ENCODE peak calls at places on chromosomes 3 and 15, in seven cellular contexts. S is MM.1S, O is fibroblast of lung, J is B cell, G is mesothelial cell of epicardium, P is astrocyte of the spinal cord, A is HFFc6. H is an unnamed sample.

GRCh38 chr3:94063497-94064119 is 747 bp downstream of the NSUN3 start:
- DNase-seq in S (peak), O (no peak), J (no peak), G (no peak), P (no peak), A (no peak), H (no peak)

GRCh38 chr3:24299236-24299635 is 195.4 kb downstream of the THRB start:
- DNase-seq in S (no peak), O (peak), J (no peak), G (no peak), P (peak), A (no peak), H (no peak)

GRCh38 chr3:132723024-132723462 is 834 bp upstream of the NPHP3 start:
- DNase-seq in S (peak), O (no peak), J (no peak), G (no peak), P (no peak), A (peak), H (no peak)

GRCh38 chr3:42839616-42840015 is 30.4 kb downstream of the ACKR2 start:
- DNase-seq in S (peak), O (peak), J (peak), G (no peak), P (peak), A (peak), H (peak)

GRCh38 chr15:76994971-76995945 is at the start of gene PSTPIP1:
- DNase-seq in S (no peak), O (no peak), J (peak), G (no peak), P (no peak), A (no peak), H (no peak)

GRCh38 chr3:122536634-122537033 is 21.9 kb upstream of the KPNA1 start:
- DNase-seq in S (no peak), O (no peak), J (no peak), G (no peak), P (no peak), A (no peak), H (no peak)

GRCh38 chr15:77830041-77830440 is 197.3 kb upstream of the LINGO1 start:
- DNase-seq in S (no peak), O (peak), J (no peak), G (no peak), P (peak), A (peak), H (no peak)

GRCh38 chr15:48962662-48963523 is 826 bp downstream of the SHC4 start:
- DNase-seq in S (no peak), O (peak), J (no peak), G (peak), P (peak), A (peak), H (peak)

GRCh38 chr3:80439490-80439889 is 671.7 kb upstream of the ROBO1 start:
- DNase-seq in S (no peak), O (no peak), J (no peak), G (no peak), P (no peak), A (no peak), H (no peak)

GRCh38 chr3:160577551-160578195 is 12.3 kb upstream of the KPNA4 start:
- DNase-seq in S (no peak), O (peak), J (no peak), G (no peak), P (no peak), A (peak), H (no peak)

GRCh38 chr15:100106732-100107131 is 235.0 kb downstream of the ADAMTS17 start:
- DNase-seq in S (no peak), O (no peak), J (no peak), G (no peak), P (no peak), A (no peak), H (no peak)

GRCh38 chr15:41556657-41557056 is 2.4 kb upstream of the TYRO3 start:
- DNase-seq in S (no peak), O (no peak), J (no peak), G (no peak), P (no peak), A (no peak), H (no peak)

GRCh38 chr3:188946837-188947236 is 224.9 kb upstream of the TPRG1 start:
- DNase-seq in S (no peak), O (no peak), J (no peak), G (no peak), P (no peak), A (no peak), H (no peak)

GRCh38 chr3:126118591-126118990 is 34.7 kb upstream of the SLC41A3 start:
- DNase-seq in S (no peak), O (no peak), J (no peak), G (peak), P (no peak), A (no peak), H (no peak)

GRCh38 chr3:117443014-117443413 is 733.4 kb downstream of the TUSC7 start:
- DNase-seq in S (no peak), O (peak), J (no peak), G (no peak), P (no peak), A (no peak), H (no peak)

DNA sequence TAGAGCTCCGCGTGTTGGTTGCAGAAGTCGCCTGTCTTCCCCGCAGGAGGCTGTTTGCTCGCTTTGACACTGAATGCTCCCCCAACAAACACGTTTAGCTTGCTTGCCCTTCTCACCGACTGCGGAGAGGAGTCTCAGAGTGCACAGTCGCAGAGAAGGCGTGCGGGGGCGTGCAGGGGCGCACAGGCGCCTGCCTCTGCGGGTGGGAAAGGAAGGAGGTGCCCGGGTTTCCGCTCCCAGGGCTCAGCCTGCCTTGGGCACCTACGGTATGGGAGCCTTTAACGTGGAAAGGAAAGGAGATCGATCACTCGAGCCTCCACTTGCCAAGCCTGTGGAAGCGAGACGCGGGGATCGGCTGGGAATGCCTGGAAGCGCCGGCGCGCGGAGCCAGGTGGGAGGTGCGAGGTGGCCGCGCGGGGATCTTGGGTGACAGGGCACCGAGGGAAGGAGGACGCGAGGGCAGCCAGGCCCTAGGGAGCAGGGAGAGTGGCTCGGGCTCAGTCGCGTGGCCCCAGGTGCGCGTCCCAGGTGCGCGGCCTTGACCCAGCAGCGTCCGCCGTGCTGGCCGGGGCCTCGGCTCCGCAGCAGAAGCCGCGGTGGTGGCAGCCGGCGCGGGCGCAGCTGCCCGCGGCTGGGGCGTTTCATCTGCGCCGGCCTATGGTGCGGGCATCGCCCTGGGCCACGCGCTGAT is at the start of gene FAN1:
- DNase-seq in S (peak), O (peak), J (peak), G (peak), P (peak), A (peak), H (peak)
- TF ChIP-seq CTCF in S (peak), O (no peak), J (no peak), G (no peak), P (no peak), A (no peak), H (no peak)

DNA sequence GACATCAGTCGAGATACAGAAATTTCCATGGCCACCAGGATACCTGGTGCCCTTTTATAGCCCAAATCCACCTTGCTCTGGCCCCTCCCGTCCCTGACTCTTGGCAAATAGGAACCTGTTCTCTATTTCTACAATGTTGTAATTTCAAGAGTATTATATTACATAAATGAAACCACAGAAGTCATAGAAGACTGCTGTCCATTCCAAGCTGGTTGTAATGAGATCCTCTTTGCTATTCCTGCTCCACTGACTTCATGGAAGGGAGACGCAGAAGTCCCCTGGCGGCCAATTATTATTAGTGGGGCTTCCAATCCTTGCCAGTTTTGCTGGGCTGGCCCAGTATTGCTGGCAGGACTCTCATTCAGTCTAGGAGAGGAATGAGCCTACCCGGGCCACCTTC is 26.6 kb downstream of the DCP1A start:
- DNase-seq in S (no peak), O (peak), J (no peak), G (no peak), P (peak), A (no peak), H (no peak)
- TF ChIP-seq CTCF in S (no peak), O (no peak), J (no peak), G (no peak), P (no peak), A (no peak), H (no peak)

GRCh38 chr3:107938128-107938527 is 152.7 kb downstream of the CD47 start:
- DNase-seq in S (no peak), O (peak), J (peak), G (no peak), P (peak), A (peak), H (no peak)
- TF ChIP-seq CTCF in S (peak), O (peak), J (peak), G (no peak), P (peak), A (peak), H (peak)

DNA sequence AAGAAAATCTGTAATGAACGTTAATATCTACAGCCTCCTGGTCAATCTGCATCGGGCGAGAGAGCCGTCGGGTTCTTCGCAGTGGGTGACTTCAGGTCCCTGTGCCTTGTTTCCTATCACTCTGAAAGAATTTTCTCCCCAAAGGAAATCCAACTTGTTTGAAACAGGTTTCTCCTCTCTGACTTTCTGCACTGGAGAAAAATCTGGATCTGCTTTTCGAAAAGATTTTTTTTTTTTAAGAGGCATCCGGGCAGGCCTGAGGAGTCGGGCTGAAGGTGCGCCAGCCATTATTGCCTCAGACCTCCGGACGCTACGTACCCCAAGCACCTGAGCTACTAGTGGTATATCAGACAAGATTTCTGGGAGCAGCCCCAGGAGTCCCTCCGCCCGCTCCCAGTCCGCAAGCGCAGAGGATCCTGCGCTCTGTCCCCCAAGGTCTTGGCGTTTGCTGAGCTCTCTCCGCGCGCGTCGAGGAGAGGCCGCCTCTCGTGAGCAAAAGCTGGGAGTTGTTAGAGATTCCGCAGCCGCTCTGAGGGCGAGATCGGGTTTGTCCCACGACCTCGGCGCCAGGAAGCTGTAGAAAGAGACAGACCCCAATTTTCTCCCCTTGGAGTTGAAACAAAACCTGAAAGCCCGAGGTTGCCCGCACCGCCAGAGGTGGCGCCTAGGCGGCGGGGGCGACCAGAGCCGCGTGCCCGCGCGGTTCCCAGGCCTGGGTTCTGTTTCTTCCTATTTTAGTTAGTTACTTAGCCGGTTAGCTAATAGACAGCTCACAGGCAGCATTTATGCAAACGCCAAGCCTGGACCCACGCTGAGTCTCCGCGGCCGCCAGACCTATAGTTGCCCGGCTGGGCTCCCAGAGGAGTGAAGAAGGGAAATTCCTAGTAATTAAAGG is 72.4 kb upstream of the POLG start:
- DNase-seq in S (no peak), O (no peak), J (no peak), G (no peak), P (no peak), A (no peak), H (no peak)
- TF ChIP-seq CTCF in S (no peak), O (no peak), J (no peak), G (no peak), P (peak), A (peak), H (peak)

DNA sequence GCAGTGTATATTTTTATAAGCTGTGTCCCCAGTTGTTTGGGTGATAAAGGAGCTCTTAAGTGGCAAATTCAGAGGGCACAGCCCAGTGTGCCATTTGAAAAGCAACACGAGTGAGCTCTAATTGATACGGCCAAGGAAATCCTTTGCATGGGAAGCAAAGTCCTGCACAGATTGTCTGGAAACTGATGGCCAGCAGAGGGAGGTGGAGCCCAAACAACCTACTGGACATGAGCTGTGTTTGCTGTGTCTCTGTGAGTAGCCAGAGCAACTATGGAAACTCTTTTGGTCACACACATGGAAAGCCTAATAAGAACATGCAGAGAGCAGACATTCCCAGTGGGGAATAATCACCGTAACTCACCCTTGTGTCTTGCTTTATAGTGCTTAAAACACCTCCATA is 24.4 kb downstream of the ONECUT1 start:
- DNase-seq in S (no peak), O (no peak), J (no peak), G (no peak), P (peak), A (peak), H (no peak)
- TF ChIP-seq CTCF in S (no peak), O (peak), J (no peak), G (no peak), P (peak), A (peak), H (peak)

GRCh38 chr3:43995078-43995928 is 246.4 kb upstream of the TOPAZ1 start:
- DNase-seq in S (peak), O (peak), J (no peak), G (no peak), P (peak), A (no peak), H (no peak)
- TF ChIP-seq CTCF in S (peak), O (peak), J (no peak), G (no peak), P (peak), A (no peak), H (no peak)

DNA sequence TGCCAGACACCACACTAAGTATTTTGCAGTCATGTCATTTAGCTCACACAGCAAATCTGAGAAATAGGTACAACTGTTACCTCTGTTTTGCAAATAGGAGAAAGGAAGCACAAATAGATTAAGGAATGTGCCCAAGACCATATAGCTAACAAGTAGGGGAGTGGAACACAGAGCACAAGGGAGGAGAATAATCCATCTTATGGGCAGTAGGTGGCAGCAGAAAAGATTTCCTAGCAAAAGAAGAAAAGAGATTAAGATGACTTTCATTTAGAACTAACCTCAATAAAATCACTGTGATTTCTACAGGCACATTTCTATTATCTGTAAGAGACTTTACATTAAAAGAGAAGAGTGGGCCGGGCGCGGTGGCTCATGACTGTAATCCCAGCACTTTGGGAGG is 49.1 kb downstream of the NR1I2 start:
- DNase-seq in S (no peak), O (no peak), J (no peak), G (no peak), P (no peak), A (peak), H (no peak)
- TF ChIP-seq CTCF in S (peak), O (no peak), J (no peak), G (no peak), P (peak), A (peak), H (peak)

DNA sequence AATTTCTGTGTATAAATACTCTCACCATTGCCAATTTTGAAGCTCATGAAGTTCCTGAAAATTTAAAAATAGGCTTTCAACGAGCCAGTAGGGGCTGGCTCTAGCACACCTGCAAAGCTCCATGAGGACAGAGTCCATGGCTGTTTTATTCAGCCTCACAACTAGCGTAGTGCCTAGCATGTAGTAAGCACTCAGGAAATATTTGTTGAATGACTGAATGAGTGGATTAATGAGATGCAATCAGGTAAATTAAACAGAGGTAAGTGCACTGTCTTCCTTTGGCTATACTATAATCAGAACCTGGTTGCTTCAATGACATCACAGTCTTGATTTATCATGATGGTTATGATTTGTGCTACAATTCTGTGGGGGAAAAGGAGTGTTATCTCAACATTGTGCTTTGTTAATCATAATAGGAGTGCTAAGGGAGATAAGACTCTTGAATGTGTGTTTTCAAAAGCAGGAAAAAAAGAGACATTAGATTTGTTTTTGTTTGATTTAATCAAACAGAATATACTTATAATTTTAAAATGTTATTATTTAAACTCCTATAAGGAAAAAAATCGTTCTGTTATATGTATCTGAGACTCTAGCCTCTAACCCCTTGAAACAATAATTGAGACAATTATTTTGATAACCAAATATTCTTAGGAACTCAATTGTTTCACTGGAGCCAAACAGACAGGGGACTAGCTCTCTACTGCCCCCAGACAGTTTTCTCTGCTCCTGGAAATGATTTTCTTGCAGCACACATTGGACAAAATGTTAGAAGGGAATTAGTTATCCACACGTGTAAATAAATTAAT is 171.7 kb upstream of the ATP11B start:
- DNase-seq in S (peak), O (no peak), J (no peak), G (no peak), P (no peak), A (no peak), H (no peak)
- TF ChIP-seq CTCF in S (peak), O (no peak), J (no peak), G (peak), P (peak), A (peak), H (peak)

H was measured in neural crest cell.